ENCODE peak calls at places on chromosomes 2 and 18, in five cellular contexts. W is WTC11, Y is H1, H is K562, B is HepG2. Z is an unnamed sample.

GRCh38 chr2:43331428-43331827 is 105.0 kb upstream of the ZFP36L2 start:
- DNase-seq in W (no peak), Y (no peak), H (peak; percentile 42), B (no peak), Z (no peak)

GRCh38 chr2:123303735-123304134 is 721.4 kb upstream of the CNTNAP5 start:
- DNase-seq in W (no peak), Y (no peak), H (no peak), B (no peak), Z (no peak)

GRCh38 chr2:233829193-233830110 is 24.9 kb downstream of the HJURP start:
- DNase-seq in W (no peak), Y (no peak), H (no peak), B (no peak), Z (no peak)

GRCh38 chr2:173869244-173869643 is 95.9 kb downstream of the SP3 start:
- DNase-seq in W (no peak), Y (no peak), H (no peak), B (no peak), Z (no peak)

GRCh38 chr18:37430346-37431076 is 135.1 kb downstream of the CELF4 start:
- DNase-seq in W (peak; percentile 63), Y (peak; percentile 60), H (peak; percentile 21), B (no peak), Z (no peak)

GRCh38 chr2:39568561-39569006 is 97.1 kb upstream of the TMEM178A start:
- DNase-seq in W (no peak), Y (no peak), H (no peak), B (peak; percentile 56), Z (no peak)

GRCh38 chr2:70002241-70002896 is 40.9 kb upstream of the ASPRV1 start:
- DNase-seq in W (no peak), Y (peak; percentile 35), H (peak; percentile 7), B (no peak), Z (no peak)

GRCh38 chr18:75160315-75160714 is 48.6 kb downstream of the PTGR3 start:
- DNase-seq in W (peak; percentile 41), Y (no peak), H (no peak), B (no peak), Z (no peak)

GRCh38 chr2:7432426-7432825 is 515.2 kb downstream of the RNF144A start:
- DNase-seq in W (no peak), Y (no peak), H (no peak), B (no peak), Z (no peak)

GRCh38 chr18:7566244-7566586 is 901 bp upstream of the PTPRM start:
- DNase-seq in W (no peak), Y (no peak), H (no peak), B (no peak), Z (no peak)

GRCh38 chr18:44855681-44856080 is 175.0 kb downstream of the SETBP1 start:
- DNase-seq in W (no peak), Y (no peak), H (no peak), B (no peak), Z (no peak)

GRCh38 chr2:224263571-224264043 is 138.3 kb downstream of the FAM124B start:
- DNase-seq in W (no peak), Y (no peak), H (no peak), B (no peak), Z (no peak)

DNA sequence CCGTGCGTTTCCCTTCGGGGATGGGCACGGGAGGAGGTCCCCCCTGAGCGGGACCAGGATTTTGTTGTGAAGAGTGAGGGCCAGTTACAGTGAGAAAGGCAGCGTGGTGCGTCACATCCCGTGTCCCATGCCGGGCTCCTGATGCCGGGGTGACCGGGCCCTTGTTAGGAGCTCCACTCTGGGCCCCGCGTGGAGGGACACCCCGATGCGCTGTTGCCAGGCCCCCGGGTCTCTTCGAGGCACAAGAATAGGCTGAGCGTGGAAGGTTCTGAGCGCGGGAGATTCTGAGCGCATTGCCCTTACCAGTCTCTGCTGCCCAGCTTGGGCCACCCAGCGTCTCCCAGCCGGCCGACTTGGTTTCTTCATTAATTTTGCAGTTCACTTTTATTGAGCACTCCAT is 17.6 kb downstream of the CTDP1 start:
- DNase-seq in W (no peak), Y (no peak), H (no peak), B (no peak), Z (no peak)
- TF ChIP-seq SP1 in W (no peak), Y (no peak), H (no peak), B (no peak), Z (no peak)

GRCh38 chr2:215363461-215364156 is 51.8 kb downstream of the ATIC start:
- DNase-seq in W (no peak), Y (no peak), H (no peak), B (no peak), Z (no peak)

GRCh38 chr2:215361211-215361875 is 49.5 kb downstream of the ATIC start:
- DNase-seq in W (no peak), Y (no peak), H (no peak), B (no peak), Z (no peak)

GRCh38 chr2:215361876-215362561 is 50.2 kb downstream of the ATIC start:
- DNase-seq in W (no peak), Y (no peak), H (no peak), B (no peak), Z (no peak)

GRCh38 chr2:215363039-215363438 is 51.2 kb downstream of the ATIC start:
- DNase-seq in W (no peak), Y (no peak), H (no peak), B (no peak), Z (no peak)

GRCh38 chr2:215362562-215362904 is 50.7 kb downstream of the ATIC start:
- DNase-seq in W (no peak), Y (no peak), H (no peak), B (no peak), Z (no peak)
- TF ChIP-seq CREB1 in W (no peak), Y (no peak), H (no peak), B (no peak), Z (no peak)

GRCh38 chr2:132916219-132916618 is 246.2 kb upstream of the LYPD1 start:
- DNase-seq in W (no peak), Y (no peak), H (no peak), B (no peak), Z (no peak)

GRCh38 chr2:132909427-132909826 is 239.4 kb upstream of the LYPD1 start:
- DNase-seq in W (no peak), Y (no peak), H (no peak), B (no peak), Z (no peak)

GRCh38 chr2:132911726-132912724 is 242.0 kb upstream of the LYPD1 start:
- DNase-seq in W (peak; percentile 38), Y (peak; percentile 46), H (no peak), B (no peak), Z (no peak)

GRCh38 chr2:132915812-132916211 is 245.8 kb upstream of the LYPD1 start:
- DNase-seq in W (no peak), Y (no peak), H (no peak), B (no peak), Z (no peak)

DNA sequence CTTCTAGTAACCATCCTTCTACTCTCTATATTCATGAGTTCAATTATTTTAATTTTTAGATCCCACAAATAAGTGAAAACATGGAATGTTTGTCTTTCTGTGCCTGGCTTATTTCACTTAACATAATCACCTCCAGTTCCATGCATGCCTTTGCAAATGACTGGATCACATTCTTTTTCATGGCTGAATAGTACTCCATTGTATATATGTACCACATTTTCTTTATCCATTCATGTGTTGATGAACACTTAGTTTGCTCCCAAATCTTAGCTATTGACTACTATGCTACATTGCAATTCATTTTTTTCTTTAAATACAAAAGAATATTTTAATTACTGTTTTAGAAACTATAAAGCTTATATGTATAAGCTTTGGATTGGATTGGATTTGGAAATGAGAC is 240.4 kb upstream of the LYPD1 start:
- DNase-seq in W (no peak), Y (no peak), H (no peak), B (no peak), Z (no peak)
- TF ChIP-seq SP1 in W (no peak), Y (no peak), H (no peak), B (no peak), Z (no peak)

DNA sequence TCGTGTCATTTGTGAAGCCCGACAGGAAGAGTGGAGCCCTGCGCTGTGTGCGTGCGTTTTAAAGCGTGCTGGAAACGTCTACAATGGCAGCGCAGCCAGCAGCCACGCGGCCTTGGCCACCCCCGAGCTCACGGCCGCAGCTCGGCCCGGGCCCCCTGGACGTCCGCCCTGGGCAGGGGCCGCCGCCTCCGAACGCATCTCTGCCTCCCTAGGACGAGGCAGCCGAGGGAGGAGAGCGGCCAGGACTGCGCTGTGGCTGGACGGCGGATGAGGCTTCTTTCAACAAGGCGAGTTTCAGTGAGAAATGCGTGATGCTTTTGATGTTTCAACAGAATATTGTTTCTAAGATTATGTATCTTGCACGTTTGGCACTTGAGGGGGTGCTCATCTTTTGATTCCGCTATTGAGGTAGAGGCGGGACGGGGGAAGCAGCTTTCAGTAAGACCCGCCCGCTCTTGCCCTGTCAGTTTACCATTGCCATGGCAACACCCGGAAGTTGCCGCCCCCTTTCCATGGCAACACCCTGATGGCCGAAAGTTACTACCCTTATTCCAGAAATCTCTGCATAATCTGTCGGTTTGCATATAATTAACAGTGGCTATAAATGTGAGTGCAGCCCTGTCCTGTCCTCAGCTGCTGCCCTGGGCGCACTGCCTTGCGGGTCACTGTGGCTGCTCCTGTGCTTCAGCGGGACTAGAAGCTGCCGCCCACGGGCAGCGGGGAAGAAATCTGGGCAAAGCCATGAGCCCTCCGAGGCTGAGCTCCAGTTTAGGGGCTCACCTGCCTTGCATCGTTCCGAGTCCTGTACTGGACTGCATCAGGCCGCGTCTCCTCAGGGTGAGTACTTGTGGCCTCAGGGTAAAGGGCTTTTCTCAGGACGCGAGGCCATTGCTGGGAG is 38.6 kb downstream of the ADNP2 start:
- DNase-seq in W (peak; percentile 77), Y (peak; percentile 84), H (no peak), B (peak; percentile 77), Z (peak; percentile 60)
- TF ChIP-seq CREB1 in W (no peak), Y (no peak), H (no peak), B (no peak), Z (no peak)

GRCh38 chr2:218577482-218578220 is 9.0 kb downstream of the CNOT9 start:
- DNase-seq in W (no peak), Y (no peak), H (no peak), B (no peak), Z (no peak)
- TF ChIP-seq SP1 in W (no peak), Y (no peak), H (no peak), B (no peak), Z (no peak)

GRCh38 chr2:128414946-128415767 is 96.5 kb upstream of the HS6ST1 start:
- DNase-seq in W (no peak), Y (peak; percentile 28), H (no peak), B (no peak), Z (no peak)

GRCh38 chr2:128414351-128414750 is 95.7 kb upstream of the HS6ST1 start:
- DNase-seq in W (no peak), Y (peak; percentile 35), H (no peak), B (no peak), Z (no peak)

GRCh38 chr2:128416366-128416765 is 97.7 kb upstream of the HS6ST1 start:
- DNase-seq in W (no peak), Y (peak; percentile 46), H (no peak), B (no peak), Z (no peak)

GRCh38 chr2:128415768-128416039 is 97.0 kb upstream of the HS6ST1 start:
- DNase-seq in W (no peak), Y (no peak), H (no peak), B (no peak), Z (no peak)

GRCh38 chr2:128416781-128417180 is 98.1 kb upstream of the HS6ST1 start:
- DNase-seq in W (no peak), Y (no peak), H (no peak), B (no peak), Z (no peak)
- TF ChIP-seq CREB1 in W (no peak), Y (no peak), H (no peak), B (no peak), Z (no peak)

GRCh38 chr2:97966545-97967215 is 29.1 kb downstream of the TMEM131 start:
- DNase-seq in W (no peak), Y (no peak), H (no peak), B (peak; percentile 25), Z (no peak)
- TF ChIP-seq SP1 in W (no peak), Y (no peak), H (no peak), B (no peak), Z (no peak)